ENCODE peak calls at places on chromosomes 3 and 15, in six cellular contexts. One of them, this sample, is unnamed.

GRCh38 chr3:190088890-190089289 is 31.8 kb downstream of the P3H2 start:
- DNase-seq in GM12865: no peak
- DNase-seq in fibroblast of the aortic adventitia: peak
- DNase-seq in WTC11: no peak
- DNase-seq in cardiac muscle cell: no peak
- DNase-seq in choroid plexus epithelial cell: peak
- DNase-seq in this sample: peak

GRCh38 chr3:170517251-170517945 is 68.5 kb downstream of the SLC7A14 start:
- DNase-seq in choroid plexus epithelial cell: peak
- DNase-seq in fibroblast of the aortic adventitia: no peak
- DNase-seq in WTC11: no peak
- DNase-seq in cardiac muscle cell: no peak
- DNase-seq in GM12865: no peak
- DNase-seq in this sample: no peak

GRCh38 chr3:134052370-134052769 is 22.6 kb upstream of the SLCO2A1 start:
- DNase-seq in fibroblast of the aortic adventitia: no peak
- DNase-seq in WTC11: no peak
- DNase-seq in GM12865: no peak
- DNase-seq in cardiac muscle cell: no peak
- DNase-seq in choroid plexus epithelial cell: no peak
- DNase-seq in this sample: peak

GRCh38 chr3:57281710-57282109 is 10.8 kb downstream of the ASB14 start:
- DNase-seq in choroid plexus epithelial cell: no peak
- DNase-seq in fibroblast of the aortic adventitia: peak
- DNase-seq in cardiac muscle cell: no peak
- DNase-seq in GM12865: no peak
- DNase-seq in WTC11: no peak
- DNase-seq in this sample: no peak

GRCh38 chr3:42658091-42658770 is 4.7 kb downstream of the ZBTB47 start:
- DNase-seq in GM12865: no peak
- DNase-seq in fibroblast of the aortic adventitia: no peak
- DNase-seq in cardiac muscle cell: no peak
- DNase-seq in choroid plexus epithelial cell: no peak
- DNase-seq in WTC11: no peak
- DNase-seq in this sample: no peak

GRCh38 chr3:143436231-143436930 is 316.8 kb downstream of the CHST2 start:
- DNase-seq in fibroblast of the aortic adventitia: peak
- DNase-seq in WTC11: no peak
- DNase-seq in GM12865: no peak
- DNase-seq in cardiac muscle cell: no peak
- DNase-seq in choroid plexus epithelial cell: peak
- DNase-seq in this sample: peak

GRCh38 chr15:96219681-96220080 is 110.8 kb upstream of the NR2F2 start:
- DNase-seq in cardiac muscle cell: no peak
- DNase-seq in GM12865: peak
- DNase-seq in fibroblast of the aortic adventitia: no peak
- DNase-seq in choroid plexus epithelial cell: no peak
- DNase-seq in WTC11: no peak
- DNase-seq in this sample: no peak

GRCh38 chr3:72606005-72606800 is 242.0 kb downstream of the SHQ1 start:
- DNase-seq in fibroblast of the aortic adventitia: no peak
- DNase-seq in GM12865: no peak
- DNase-seq in WTC11: no peak
- DNase-seq in choroid plexus epithelial cell: no peak
- DNase-seq in cardiac muscle cell: no peak
- DNase-seq in this sample: no peak

GRCh38 chr3:197578376-197578775 is 22.6 kb upstream of the BDH1 start:
- DNase-seq in choroid plexus epithelial cell: no peak
- DNase-seq in WTC11: no peak
- DNase-seq in GM12865: no peak
- DNase-seq in cardiac muscle cell: no peak
- DNase-seq in fibroblast of the aortic adventitia: no peak
- DNase-seq in this sample: no peak

GRCh38 chr3:134060561-134061385 is 31.0 kb upstream of the SLCO2A1 start:
- DNase-seq in GM12865: no peak
- DNase-seq in fibroblast of the aortic adventitia: no peak
- DNase-seq in cardiac muscle cell: no peak
- DNase-seq in WTC11: no peak
- DNase-seq in choroid plexus epithelial cell: peak
- DNase-seq in this sample: peak

GRCh38 chr15:36177590-36178281 is 401.7 kb upstream of the CDIN1 start:
- DNase-seq in WTC11: no peak
- DNase-seq in cardiac muscle cell: no peak
- DNase-seq in GM12865: no peak
- DNase-seq in choroid plexus epithelial cell: peak
- DNase-seq in fibroblast of the aortic adventitia: no peak
- DNase-seq in this sample: peak

GRCh38 chr15:79541176-79541575 is 109.0 kb downstream of the MINAR1 start:
- DNase-seq in WTC11: no peak
- DNase-seq in cardiac muscle cell: no peak
- DNase-seq in GM12865: no peak
- DNase-seq in fibroblast of the aortic adventitia: no peak
- DNase-seq in choroid plexus epithelial cell: no peak
- DNase-seq in this sample: no peak

GRCh38 chr15:79535536-79535935 is 103.4 kb downstream of the MINAR1 start:
- DNase-seq in fibroblast of the aortic adventitia: peak
- DNase-seq in choroid plexus epithelial cell: no peak
- DNase-seq in GM12865: no peak
- DNase-seq in WTC11: no peak
- DNase-seq in cardiac muscle cell: no peak
- DNase-seq in this sample: no peak

GRCh38 chr15:79543097-79543496 is 111.0 kb downstream of the MINAR1 start:
- DNase-seq in GM12865: no peak
- DNase-seq in choroid plexus epithelial cell: no peak
- DNase-seq in WTC11: no peak
- DNase-seq in fibroblast of the aortic adventitia: no peak
- DNase-seq in cardiac muscle cell: no peak
- DNase-seq in this sample: no peak

GRCh38 chr15:79539426-79539825 is 107.3 kb downstream of the MINAR1 start:
- DNase-seq in GM12865: no peak
- DNase-seq in WTC11: no peak
- DNase-seq in fibroblast of the aortic adventitia: peak
- DNase-seq in choroid plexus epithelial cell: no peak
- DNase-seq in cardiac muscle cell: no peak
- DNase-seq in this sample: peak

DNA sequence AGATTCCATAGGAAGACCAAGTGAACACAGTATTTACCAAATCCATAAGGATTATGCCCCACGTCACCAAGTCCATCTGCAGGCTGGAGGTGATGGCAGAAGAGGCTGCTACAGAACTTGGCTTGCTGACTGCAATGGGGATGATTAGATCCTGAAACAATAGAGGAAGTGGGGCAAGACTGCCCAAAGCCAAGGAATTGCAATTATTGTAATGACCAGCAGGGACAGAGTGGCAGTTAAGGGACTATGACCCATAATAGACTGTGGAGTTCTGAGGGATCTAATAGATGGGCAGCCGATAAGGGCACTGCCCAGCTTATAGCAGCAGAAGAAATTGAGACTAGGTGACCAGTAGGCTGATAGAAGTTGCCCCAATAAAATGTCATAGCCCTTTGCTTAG is 108.4 kb downstream of the MINAR1 start:
- DNase-seq in GM12865: peak
- DNase-seq in cardiac muscle cell: no peak
- DNase-seq in choroid plexus epithelial cell: no peak
- DNase-seq in WTC11: no peak
- DNase-seq in fibroblast of the aortic adventitia: no peak
- DNase-seq in this sample: no peak
- TF ChIP-seq CTCF in GM12865: peak
- TF ChIP-seq CTCF in cardiac muscle cell: no peak
- TF ChIP-seq CTCF in choroid plexus epithelial cell: peak
- TF ChIP-seq CTCF in WTC11: no peak
- TF ChIP-seq CTCF in fibroblast of the aortic adventitia: no peak
- TF ChIP-seq CTCF in this sample: no peak

GRCh38 chr15:57297163-57297593 is 79.1 kb upstream of the CGNL1 start:
- DNase-seq in GM12865: peak
- DNase-seq in fibroblast of the aortic adventitia: no peak
- DNase-seq in WTC11: no peak
- DNase-seq in cardiac muscle cell: no peak
- DNase-seq in choroid plexus epithelial cell: no peak
- DNase-seq in this sample: no peak

GRCh38 chr15:57297630-57298029 is 78.7 kb upstream of the CGNL1 start:
- DNase-seq in GM12865: no peak
- DNase-seq in choroid plexus epithelial cell: no peak
- DNase-seq in WTC11: no peak
- DNase-seq in fibroblast of the aortic adventitia: no peak
- DNase-seq in cardiac muscle cell: no peak
- DNase-seq in this sample: no peak

GRCh38 chr15:57298843-57299550 is 77.3 kb upstream of the CGNL1 start:
- DNase-seq in WTC11: no peak
- DNase-seq in fibroblast of the aortic adventitia: no peak
- DNase-seq in cardiac muscle cell: no peak
- DNase-seq in choroid plexus epithelial cell: no peak
- DNase-seq in GM12865: no peak
- DNase-seq in this sample: no peak

GRCh38 chr15:57298204-57298603 is 78.1 kb upstream of the CGNL1 start:
- DNase-seq in choroid plexus epithelial cell: peak
- DNase-seq in GM12865: no peak
- DNase-seq in WTC11: no peak
- DNase-seq in cardiac muscle cell: no peak
- DNase-seq in fibroblast of the aortic adventitia: no peak
- DNase-seq in this sample: no peak

DNA sequence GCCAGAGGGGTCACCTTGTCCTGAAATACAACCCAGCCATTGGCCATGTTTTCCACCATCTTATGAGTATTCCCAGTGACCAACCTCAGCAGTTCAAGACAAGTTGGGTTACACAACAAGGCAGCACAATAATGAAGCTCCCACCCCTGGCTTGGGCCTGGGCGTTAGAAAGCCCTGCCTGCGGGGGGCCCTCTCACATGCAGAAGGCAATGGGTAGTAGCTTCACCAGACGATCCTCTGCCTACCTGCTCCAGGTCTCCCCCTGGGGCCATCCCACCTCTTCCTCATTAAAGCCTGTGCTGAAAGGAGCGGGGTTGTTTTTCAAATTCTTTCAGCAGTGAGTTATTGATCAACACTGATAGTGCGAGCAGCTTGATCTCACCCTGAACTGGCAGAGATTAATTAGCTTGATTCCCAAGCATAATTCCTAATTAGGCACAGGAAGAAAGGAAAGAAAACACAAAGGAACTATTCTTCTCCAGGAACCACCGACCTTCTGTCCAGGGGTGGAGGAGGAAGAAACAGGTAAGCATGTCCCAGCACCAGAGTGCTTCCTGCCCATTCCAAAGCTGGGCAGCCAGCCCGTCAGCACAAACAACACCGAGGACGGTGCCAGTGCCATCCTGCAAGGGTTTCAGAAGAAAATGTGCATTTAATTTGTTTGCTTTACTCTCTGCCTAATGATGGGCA is 79.7 kb upstream of the CGNL1 start:
- DNase-seq in cardiac muscle cell: no peak
- DNase-seq in GM12865: no peak
- DNase-seq in choroid plexus epithelial cell: no peak
- DNase-seq in fibroblast of the aortic adventitia: no peak
- DNase-seq in WTC11: peak
- DNase-seq in this sample: no peak
- TF ChIP-seq CTCF in cardiac muscle cell: no peak
- TF ChIP-seq CTCF in GM12865: no peak
- TF ChIP-seq CTCF in choroid plexus epithelial cell: no peak
- TF ChIP-seq CTCF in fibroblast of the aortic adventitia: no peak
- TF ChIP-seq CTCF in WTC11: no peak
- TF ChIP-seq CTCF in this sample: no peak

DNA sequence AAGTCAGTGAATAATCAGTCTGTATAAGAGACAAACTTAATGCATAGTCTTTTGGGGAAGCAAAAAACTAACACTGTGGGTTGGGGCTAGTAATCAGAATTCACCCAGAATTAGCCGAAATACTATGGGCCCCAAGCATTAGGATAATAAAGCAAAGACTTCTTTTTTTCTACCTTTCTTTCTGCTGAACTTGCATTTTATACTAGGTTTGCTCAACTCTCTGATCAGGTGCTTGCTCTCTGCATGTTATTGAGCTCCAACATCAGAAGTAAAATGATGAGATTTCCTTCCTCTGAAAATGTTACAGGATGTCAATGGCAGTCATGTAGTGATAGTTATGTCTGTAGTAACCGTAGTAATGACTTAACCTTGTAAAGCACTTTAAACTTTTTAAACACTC is 216.6 kb downstream of the KCNMB2 start:
- DNase-seq in choroid plexus epithelial cell: no peak
- DNase-seq in cardiac muscle cell: no peak
- DNase-seq in fibroblast of the aortic adventitia: no peak
- DNase-seq in WTC11: no peak
- DNase-seq in GM12865: no peak
- DNase-seq in this sample: no peak
- TF ChIP-seq CTCF in choroid plexus epithelial cell: no peak
- TF ChIP-seq CTCF in cardiac muscle cell: no peak
- TF ChIP-seq CTCF in fibroblast of the aortic adventitia: no peak
- TF ChIP-seq CTCF in WTC11: no peak
- TF ChIP-seq CTCF in GM12865: no peak
- TF ChIP-seq CTCF in this sample: no peak

DNA sequence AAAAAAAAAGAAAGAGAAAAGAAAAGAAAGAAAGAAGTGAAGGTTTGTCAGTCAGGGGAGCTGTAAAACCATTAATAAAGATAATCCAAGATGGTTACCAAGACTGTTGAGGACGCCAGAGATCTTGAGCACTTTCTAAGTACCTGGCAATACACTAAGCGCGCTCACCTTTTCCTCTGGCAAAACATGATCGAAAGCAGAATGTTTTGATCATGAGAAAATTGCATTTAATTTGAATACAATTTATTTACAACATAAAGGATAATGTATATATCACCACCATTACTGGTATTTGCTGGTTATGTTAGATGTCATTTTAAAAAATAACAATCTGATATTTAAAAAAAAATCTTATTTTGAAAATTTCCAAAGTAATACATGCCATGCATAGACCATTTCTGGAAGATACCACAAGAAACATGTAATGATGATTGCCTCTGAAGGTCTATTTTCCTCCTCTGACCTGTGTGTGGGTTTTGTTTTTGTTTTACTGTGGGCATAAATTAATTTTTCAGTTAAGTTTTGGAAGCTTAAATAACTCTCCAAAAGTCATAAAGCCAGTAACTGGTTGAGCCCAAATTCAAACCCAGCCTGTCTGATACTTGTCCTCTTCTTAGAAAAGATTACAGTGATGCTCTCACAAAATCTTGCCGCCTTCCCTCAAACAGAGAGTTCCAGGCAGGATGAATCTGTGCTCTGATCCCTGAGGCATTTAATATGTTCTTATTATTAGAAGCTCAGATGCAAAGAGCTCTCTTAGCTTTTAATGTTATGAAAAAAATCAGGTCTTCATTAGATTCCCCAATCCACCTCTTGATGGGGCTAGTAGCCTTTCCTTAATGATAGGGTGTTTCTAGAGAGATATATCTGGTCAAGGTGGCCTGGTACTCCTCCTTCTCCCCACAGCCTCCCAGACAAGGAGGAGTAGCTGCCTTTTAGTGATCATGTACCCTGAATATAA is 2.0 kb downstream of the B2M start:
- DNase-seq in WTC11: no peak
- DNase-seq in fibroblast of the aortic adventitia: peak
- DNase-seq in GM12865: peak
- DNase-seq in cardiac muscle cell: no peak
- DNase-seq in choroid plexus epithelial cell: peak
- DNase-seq in this sample: peak
- TF ChIP-seq CTCF in WTC11: no peak
- TF ChIP-seq CTCF in fibroblast of the aortic adventitia: peak
- TF ChIP-seq CTCF in GM12865: peak
- TF ChIP-seq CTCF in cardiac muscle cell: peak
- TF ChIP-seq CTCF in choroid plexus epithelial cell: peak
- TF ChIP-seq CTCF in this sample: peak

GRCh38 chr15:91068966-91069365 is 31.1 kb upstream of the SV2B start:
- DNase-seq in cardiac muscle cell: no peak
- DNase-seq in choroid plexus epithelial cell: no peak
- DNase-seq in WTC11: no peak
- DNase-seq in GM12865: no peak
- DNase-seq in fibroblast of the aortic adventitia: no peak
- DNase-seq in this sample: no peak
- TF ChIP-seq CTCF in cardiac muscle cell: no peak
- TF ChIP-seq CTCF in choroid plexus epithelial cell: peak
- TF ChIP-seq CTCF in WTC11: no peak
- TF ChIP-seq CTCF in GM12865: no peak
- TF ChIP-seq CTCF in fibroblast of the aortic adventitia: no peak
- TF ChIP-seq CTCF in this sample: peak